ENCODE peak calls at places on chromosomes 5 and 9, in eight cellular contexts. One of them, this sample, is unnamed.

GRCh38 chr9:36864491-36865410 is 169.3 kb downstream of the PAX5 start:
- DNase-seq in esophagus muscularis mucosa: no peak
- DNase-seq in kidney: peak; percentile 42
- DNase-seq in RWPE1: no peak
- DNase-seq in cardiac fibroblast: no peak
- DNase-seq in fibroblast of pulmonary artery: no peak
- DNase-seq in activated B cell treated with CpG ODN at 0.5 μM for 24 hours: no peak
- DNase-seq in cardiac muscle cell: peak; percentile 61
- DNase-seq in this sample: no peak

GRCh38 chr9:78592866-78593265 is 295.9 kb downstream of the PSAT1 start:
- DNase-seq in esophagus muscularis mucosa: no peak
- DNase-seq in kidney: no peak
- DNase-seq in RWPE1: no peak
- DNase-seq in cardiac fibroblast: no peak
- DNase-seq in fibroblast of pulmonary artery: peak; percentile 27
- DNase-seq in activated B cell treated with CpG ODN at 0.5 μM for 24 hours: no peak
- DNase-seq in cardiac muscle cell: no peak
- DNase-seq in this sample: peak; percentile 16

GRCh38 chr5:154523704-154524103 is 45.7 kb upstream of the HAND1 start:
- DNase-seq in esophagus muscularis mucosa: no peak
- DNase-seq in kidney: no peak
- DNase-seq in RWPE1: peak; percentile 63
- DNase-seq in cardiac fibroblast: peak; percentile 32
- DNase-seq in fibroblast of pulmonary artery: no peak
- DNase-seq in activated B cell treated with CpG ODN at 0.5 μM for 24 hours: no peak
- DNase-seq in cardiac muscle cell: peak; percentile 65
- DNase-seq in this sample: no peak

GRCh38 chr5:80346055-80346454 is 26.3 kb downstream of the SPZ1 start:
- DNase-seq in esophagus muscularis mucosa: no peak
- DNase-seq in kidney: no peak
- DNase-seq in RWPE1: peak; percentile 52
- DNase-seq in cardiac fibroblast: peak; percentile 2
- DNase-seq in fibroblast of pulmonary artery: peak; percentile 12
- DNase-seq in activated B cell treated with CpG ODN at 0.5 μM for 24 hours: no peak
- DNase-seq in cardiac muscle cell: peak; percentile 34
- DNase-seq in this sample: peak; percentile 55

GRCh38 chr5:73027816-73028215 is 72.0 kb downstream of the FCHO2 start:
- DNase-seq in esophagus muscularis mucosa: no peak
- DNase-seq in kidney: no peak
- DNase-seq in RWPE1: no peak
- DNase-seq in cardiac fibroblast: no peak
- DNase-seq in fibroblast of pulmonary artery: no peak
- DNase-seq in activated B cell treated with CpG ODN at 0.5 μM for 24 hours: no peak
- DNase-seq in cardiac muscle cell: no peak
- DNase-seq in this sample: no peak

GRCh38 chr9:117706421-117707150 is 2.4 kb downstream of the TLR4 start:
- DNase-seq in esophagus muscularis mucosa: no peak
- DNase-seq in kidney: no peak
- DNase-seq in RWPE1: no peak
- DNase-seq in cardiac fibroblast: peak; percentile 27
- DNase-seq in fibroblast of pulmonary artery: peak; percentile 28
- DNase-seq in activated B cell treated with CpG ODN at 0.5 μM for 24 hours: no peak
- DNase-seq in cardiac muscle cell: no peak
- DNase-seq in this sample: no peak

GRCh38 chr5:2103940-2104339 is 221.2 kb upstream of the IRX4 start:
- DNase-seq in esophagus muscularis mucosa: no peak
- DNase-seq in kidney: no peak
- DNase-seq in RWPE1: no peak
- DNase-seq in cardiac fibroblast: no peak
- DNase-seq in fibroblast of pulmonary artery: no peak
- DNase-seq in activated B cell treated with CpG ODN at 0.5 μM for 24 hours: no peak
- DNase-seq in cardiac muscle cell: no peak
- DNase-seq in this sample: no peak

GRCh38 chr5:31579558-31579957 is 47.5 kb downstream of the C5orf22 start:
- DNase-seq in esophagus muscularis mucosa: no peak
- DNase-seq in kidney: no peak
- DNase-seq in RWPE1: no peak
- DNase-seq in cardiac fibroblast: no peak
- DNase-seq in fibroblast of pulmonary artery: no peak
- DNase-seq in activated B cell treated with CpG ODN at 0.5 μM for 24 hours: no peak
- DNase-seq in cardiac muscle cell: no peak
- DNase-seq in this sample: no peak

GRCh38 chr9:105854056-105854782 is 159.9 kb downstream of the TMEM38B start:
- DNase-seq in esophagus muscularis mucosa: no peak
- DNase-seq in kidney: no peak
- DNase-seq in RWPE1: no peak
- DNase-seq in cardiac fibroblast: no peak
- DNase-seq in fibroblast of pulmonary artery: no peak
- DNase-seq in activated B cell treated with CpG ODN at 0.5 μM for 24 hours: no peak
- DNase-seq in cardiac muscle cell: no peak
- DNase-seq in this sample: no peak

GRCh38 chr9:81636280-81636653 is 53.1 kb downstream of the TLE1 start:
- DNase-seq in esophagus muscularis mucosa: no peak
- DNase-seq in kidney: no peak
- DNase-seq in RWPE1: no peak
- DNase-seq in cardiac fibroblast: no peak
- DNase-seq in fibroblast of pulmonary artery: no peak
- DNase-seq in activated B cell treated with CpG ODN at 0.5 μM for 24 hours: no peak
- DNase-seq in cardiac muscle cell: no peak
- DNase-seq in this sample: no peak

GRCh38 chr9:124768778-124769350 is 2.2 kb downstream of the NR6A1 start:
- DNase-seq in esophagus muscularis mucosa: no peak
- DNase-seq in kidney: no peak
- DNase-seq in RWPE1: no peak
- DNase-seq in cardiac fibroblast: no peak
- DNase-seq in fibroblast of pulmonary artery: no peak
- DNase-seq in activated B cell treated with CpG ODN at 0.5 μM for 24 hours: no peak
- DNase-seq in cardiac muscle cell: no peak
- DNase-seq in this sample: no peak

GRCh38 chr5:14417232-14417730 is 164.3 kb upstream of the OTULINL start:
- DNase-seq in esophagus muscularis mucosa: no peak
- DNase-seq in kidney: no peak
- DNase-seq in RWPE1: no peak
- DNase-seq in cardiac fibroblast: peak; percentile 72
- DNase-seq in fibroblast of pulmonary artery: peak; percentile 66
- DNase-seq in activated B cell treated with CpG ODN at 0.5 μM for 24 hours: no peak
- DNase-seq in cardiac muscle cell: peak; percentile 35
- DNase-seq in this sample: no peak

GRCh38 chr5:143014017-143014651 is 244.0 kb downstream of the ARHGAP26 start:
- DNase-seq in esophagus muscularis mucosa: no peak
- DNase-seq in kidney: no peak
- DNase-seq in RWPE1: no peak
- DNase-seq in cardiac fibroblast: no peak
- DNase-seq in fibroblast of pulmonary artery: no peak
- DNase-seq in activated B cell treated with CpG ODN at 0.5 μM for 24 hours: no peak
- DNase-seq in cardiac muscle cell: peak; percentile 73
- DNase-seq in this sample: peak; percentile 63

GRCh38 chr9:132878695-132879064 is at the start of gene SPACA9:
- DNase-seq in esophagus muscularis mucosa: peak; percentile 93
- DNase-seq in kidney: peak; percentile 93
- DNase-seq in RWPE1: peak; percentile 81
- DNase-seq in cardiac fibroblast: peak; percentile 73
- DNase-seq in fibroblast of pulmonary artery: peak; percentile 55
- DNase-seq in activated B cell treated with CpG ODN at 0.5 μM for 24 hours: peak; percentile 36
- DNase-seq in cardiac muscle cell: peak; percentile 73
- DNase-seq in this sample: peak; percentile 19

GRCh38 chr5:172010278-172010677 is 3.8 kb upstream of the FBXW11 start:
- DNase-seq in esophagus muscularis mucosa: no peak
- DNase-seq in kidney: no peak
- DNase-seq in RWPE1: no peak
- DNase-seq in cardiac fibroblast: peak; percentile 77
- DNase-seq in fibroblast of pulmonary artery: peak; percentile 69
- DNase-seq in activated B cell treated with CpG ODN at 0.5 μM for 24 hours: no peak
- DNase-seq in cardiac muscle cell: peak; percentile 48
- DNase-seq in this sample: peak; percentile 37

GRCh38 chr9:84670106-84670800 is 724 bp downstream of the NTRK2 start:
- DNase-seq in esophagus muscularis mucosa: no peak
- DNase-seq in kidney: peak; percentile 74
- DNase-seq in RWPE1: no peak
- DNase-seq in cardiac fibroblast: no peak
- DNase-seq in fibroblast of pulmonary artery: no peak
- DNase-seq in activated B cell treated with CpG ODN at 0.5 μM for 24 hours: no peak
- DNase-seq in cardiac muscle cell: peak; percentile 48
- DNase-seq in this sample: no peak

GRCh38 chr5:132012385-132013005 is 1.0 kb upstream of the ACSL6 start:
- DNase-seq in esophagus muscularis mucosa: no peak
- DNase-seq in kidney: peak; percentile 68
- DNase-seq in RWPE1: peak; percentile 40
- DNase-seq in cardiac fibroblast: peak; percentile 79
- DNase-seq in fibroblast of pulmonary artery: peak; percentile 82
- DNase-seq in activated B cell treated with CpG ODN at 0.5 μM for 24 hours: no peak
- DNase-seq in cardiac muscle cell: peak; percentile 91
- DNase-seq in this sample: peak; percentile 36

GRCh38 chr9:6944896-6945295 is 187.1 kb downstream of the KDM4C start:
- DNase-seq in esophagus muscularis mucosa: no peak
- DNase-seq in kidney: no peak
- DNase-seq in RWPE1: no peak
- DNase-seq in cardiac fibroblast: no peak
- DNase-seq in fibroblast of pulmonary artery: no peak
- DNase-seq in activated B cell treated with CpG ODN at 0.5 μM for 24 hours: no peak
- DNase-seq in cardiac muscle cell: no peak
- DNase-seq in this sample: peak; percentile 54

GRCh38 chr5:4868140-4868735 is 271.9 kb upstream of the ADAMTS16 start:
- DNase-seq in esophagus muscularis mucosa: no peak
- DNase-seq in kidney: no peak
- DNase-seq in RWPE1: peak; percentile 34
- DNase-seq in cardiac fibroblast: peak; percentile 13
- DNase-seq in fibroblast of pulmonary artery: peak; percentile 24
- DNase-seq in activated B cell treated with CpG ODN at 0.5 μM for 24 hours: no peak
- DNase-seq in cardiac muscle cell: peak; percentile 69
- DNase-seq in this sample: peak; percentile 71

GRCh38 chr5:60959156-60959555 is 14.2 kb downstream of the NDUFAF2 start:
- DNase-seq in esophagus muscularis mucosa: no peak
- DNase-seq in kidney: no peak
- DNase-seq in RWPE1: peak; percentile 29
- DNase-seq in cardiac fibroblast: peak; percentile 53
- DNase-seq in fibroblast of pulmonary artery: peak; percentile 60
- DNase-seq in activated B cell treated with CpG ODN at 0.5 μM for 24 hours: no peak
- DNase-seq in cardiac muscle cell: no peak
- DNase-seq in this sample: peak; percentile 24
- TF ChIP-seq CTCF in esophagus muscularis mucosa: peak; percentile 37
- TF ChIP-seq CTCF in kidney: no peak
- TF ChIP-seq CTCF in RWPE1: peak; percentile 50
- TF ChIP-seq CTCF in cardiac fibroblast: no peak
- TF ChIP-seq CTCF in fibroblast of pulmonary artery: peak; percentile 26
- TF ChIP-seq CTCF in activated B cell treated with CpG ODN at 0.5 μM for 24 hours: no peak
- TF ChIP-seq CTCF in cardiac muscle cell: peak; percentile 26
- TF ChIP-seq CTCF in this sample: peak; percentile 34

GRCh38 chr5:158164648-158165047 is 305.7 kb upstream of the CLINT1 start:
- DNase-seq in esophagus muscularis mucosa: no peak
- DNase-seq in kidney: no peak
- DNase-seq in RWPE1: no peak
- DNase-seq in cardiac fibroblast: no peak
- DNase-seq in fibroblast of pulmonary artery: no peak
- DNase-seq in activated B cell treated with CpG ODN at 0.5 μM for 24 hours: no peak
- DNase-seq in cardiac muscle cell: no peak
- DNase-seq in this sample: peak; percentile 32

GRCh38 chr5:158162479-158162878 is 303.5 kb upstream of the CLINT1 start:
- DNase-seq in esophagus muscularis mucosa: no peak
- DNase-seq in kidney: no peak
- DNase-seq in RWPE1: no peak
- DNase-seq in cardiac fibroblast: no peak
- DNase-seq in fibroblast of pulmonary artery: no peak
- DNase-seq in activated B cell treated with CpG ODN at 0.5 μM for 24 hours: no peak
- DNase-seq in cardiac muscle cell: no peak
- DNase-seq in this sample: no peak

GRCh38 chr5:158163836-158164572 is 305.1 kb upstream of the CLINT1 start:
- DNase-seq in esophagus muscularis mucosa: no peak
- DNase-seq in kidney: no peak
- DNase-seq in RWPE1: no peak
- DNase-seq in cardiac fibroblast: no peak
- DNase-seq in fibroblast of pulmonary artery: no peak
- DNase-seq in activated B cell treated with CpG ODN at 0.5 μM for 24 hours: no peak
- DNase-seq in cardiac muscle cell: no peak
- DNase-seq in this sample: no peak

GRCh38 chr5:158166424-158166823 is 307.5 kb upstream of the CLINT1 start:
- DNase-seq in esophagus muscularis mucosa: no peak
- DNase-seq in kidney: no peak
- DNase-seq in RWPE1: no peak
- DNase-seq in cardiac fibroblast: no peak
- DNase-seq in fibroblast of pulmonary artery: no peak
- DNase-seq in activated B cell treated with CpG ODN at 0.5 μM for 24 hours: no peak
- DNase-seq in cardiac muscle cell: peak; percentile 40
- DNase-seq in this sample: no peak

GRCh38 chr5:158165647-158166046 is 306.7 kb upstream of the CLINT1 start:
- DNase-seq in esophagus muscularis mucosa: no peak
- DNase-seq in kidney: no peak
- DNase-seq in RWPE1: no peak
- DNase-seq in cardiac fibroblast: no peak
- DNase-seq in fibroblast of pulmonary artery: no peak
- DNase-seq in activated B cell treated with CpG ODN at 0.5 μM for 24 hours: no peak
- DNase-seq in cardiac muscle cell: no peak
- DNase-seq in this sample: no peak
- TF ChIP-seq CTCF in esophagus muscularis mucosa: no peak
- TF ChIP-seq CTCF in kidney: no peak
- TF ChIP-seq CTCF in RWPE1: no peak
- TF ChIP-seq CTCF in cardiac fibroblast: no peak
- TF ChIP-seq CTCF in fibroblast of pulmonary artery: no peak
- TF ChIP-seq CTCF in activated B cell treated with CpG ODN at 0.5 μM for 24 hours: no peak
- TF ChIP-seq CTCF in cardiac muscle cell: no peak
- TF ChIP-seq CTCF in this sample: peak; percentile 9

DNA sequence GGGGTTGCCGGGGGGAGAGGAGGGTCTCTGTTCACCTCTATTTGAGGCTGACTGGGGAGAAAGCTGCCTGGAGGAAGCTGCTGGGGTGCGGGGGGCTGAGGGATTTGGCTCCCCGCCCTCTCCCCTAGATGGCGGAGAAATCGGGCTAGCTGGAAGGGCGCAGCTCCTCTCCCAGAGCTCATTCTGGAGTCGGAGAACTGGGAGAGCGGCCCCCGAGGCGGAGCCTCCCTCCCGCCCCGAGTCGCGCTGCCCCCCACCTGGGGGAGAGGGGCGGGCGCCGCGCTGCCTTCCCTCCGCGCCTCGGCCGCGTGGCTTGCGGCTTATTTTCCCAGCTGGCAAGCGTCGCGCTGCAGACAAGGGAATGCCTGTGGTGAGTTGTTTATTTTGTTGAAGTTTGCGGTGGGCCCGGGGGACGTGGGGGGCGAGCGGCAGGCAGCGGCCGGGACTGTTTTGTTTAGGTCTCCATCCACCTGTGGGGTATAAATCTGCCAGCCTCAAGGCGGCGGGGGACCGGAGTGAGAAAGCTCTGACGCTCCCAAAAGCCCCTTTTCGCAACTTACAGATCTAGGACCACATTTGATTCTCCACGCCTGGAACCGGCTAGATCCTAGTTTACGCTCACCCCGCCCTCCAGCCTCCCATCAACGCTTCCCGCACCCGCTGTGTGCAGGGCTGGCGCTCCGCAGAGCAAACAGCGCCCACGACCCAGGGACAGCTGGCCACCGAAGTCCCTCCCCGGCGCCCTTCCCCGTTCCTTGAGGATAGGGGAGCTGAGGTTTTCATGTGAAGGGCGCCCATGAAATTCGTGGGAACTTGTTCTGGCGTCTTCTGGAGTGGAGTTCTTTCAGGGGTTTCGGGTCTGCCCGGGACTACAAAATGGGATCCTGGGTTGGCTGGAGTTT is 4.0 kb upstream of the RGMB start:
- DNase-seq in esophagus muscularis mucosa: no peak
- DNase-seq in kidney: peak; percentile 79
- DNase-seq in RWPE1: peak; percentile 57
- DNase-seq in cardiac fibroblast: peak; percentile 47
- DNase-seq in fibroblast of pulmonary artery: peak; percentile 53
- DNase-seq in activated B cell treated with CpG ODN at 0.5 μM for 24 hours: peak; percentile 36
- DNase-seq in cardiac muscle cell: peak; percentile 35
- DNase-seq in this sample: peak; percentile 55
- TF ChIP-seq CTCF in esophagus muscularis mucosa: no peak
- TF ChIP-seq CTCF in kidney: no peak
- TF ChIP-seq CTCF in RWPE1: peak; percentile 17
- TF ChIP-seq CTCF in cardiac fibroblast: peak; percentile 17
- TF ChIP-seq CTCF in fibroblast of pulmonary artery: no peak
- TF ChIP-seq CTCF in activated B cell treated with CpG ODN at 0.5 μM for 24 hours: peak; percentile 46
- TF ChIP-seq CTCF in cardiac muscle cell: no peak
- TF ChIP-seq CTCF in this sample: peak; percentile 19

GRCh38 chr5:32942225-32942989 is 231.3 kb downstream of the NPR3 start:
- DNase-seq in esophagus muscularis mucosa: no peak
- DNase-seq in kidney: no peak
- DNase-seq in RWPE1: no peak
- DNase-seq in cardiac fibroblast: peak; percentile 15
- DNase-seq in fibroblast of pulmonary artery: peak; percentile 37
- DNase-seq in activated B cell treated with CpG ODN at 0.5 μM for 24 hours: no peak
- DNase-seq in cardiac muscle cell: peak; percentile 57
- DNase-seq in this sample: peak; percentile 65
- TF ChIP-seq CTCF in esophagus muscularis mucosa: peak; percentile 11
- TF ChIP-seq CTCF in kidney: peak; percentile 22
- TF ChIP-seq CTCF in RWPE1: no peak
- TF ChIP-seq CTCF in cardiac fibroblast: peak; percentile 55
- TF ChIP-seq CTCF in fibroblast of pulmonary artery: peak; percentile 45
- TF ChIP-seq CTCF in activated B cell treated with CpG ODN at 0.5 μM for 24 hours: no peak
- TF ChIP-seq CTCF in cardiac muscle cell: peak; percentile 31
- TF ChIP-seq CTCF in this sample: peak; percentile 30